ENCODE peak calls at places on chromosomes 4 and X, in five cellular contexts. B is upper lobe of left lung; E is iPS-NIHi11; H is activated CD8-positive, alpha-beta T cell treated with anti-CD3 and anti-CD28 coated beads for 36 hours; R is stimulated activated CD4-positive, alpha-beta T cell treated with anti-CD3 and anti-CD28 coated beads, Interleukin-12 subunit alpha, Interleukin-12 subunit beta, amount 100 ng/mL, for 48 hours. V is an unnamed sample.

GRCh38 chrX:17668929-17669328 is 68.4 kb upstream of the SCML1 start:
- DNase-seq in B (no peak), E (no peak), H (no peak), R (no peak), V (no peak)

GRCh38 chrX:17613979-17614572 is 123.2 kb upstream of the SCML1 start:
- DNase-seq in B (peak; percentile 60), E (no peak), H (peak; percentile 24), R (no peak), V (no peak)

GRCh38 chr4:145047151-145047550 is 50.8 kb downstream of the ANAPC10 start:
- DNase-seq in B (no peak), E (no peak), H (no peak), R (no peak), V (no peak)

GRCh38 chr4:4377191-4377590 is 9.7 kb upstream of the NSG1 start:
- DNase-seq in B (no peak), E (no peak), H (no peak), R (no peak), V (no peak)

GRCh38 chr4:167100120-167100519 is 134.2 kb downstream of the SPOCK3 start:
- DNase-seq in B (no peak), E (no peak), H (no peak), R (no peak), V (no peak)

GRCh38 chr4:566508-567295 is 9.4 kb downstream of the TMEM271 start:
- DNase-seq in B (no peak), E (peak; percentile 46), H (no peak), R (no peak), V (no peak)

GRCh38 chr4:76694056-76694455 is 203.9 kb downstream of the SOWAHB start:
- DNase-seq in B (no peak), E (no peak), H (no peak), R (no peak), V (no peak)

GRCh38 chrX:119981286-119982070 is 37.9 kb upstream of the NKAP start:
- DNase-seq in B (no peak), E (peak; percentile 38), H (peak; percentile 44), R (no peak), V (peak; percentile 0)